ENCODE peak calls at places on chromosomes 12 and 14, in four cellular contexts. E is H1, Z is HepG2, B is GM12878. M is an unnamed sample.

GRCh38 chr12:90899456-90900182 is 55.4 kb downstream of the CCER1 start:
- DNase-seq in E (no peak), Z (no peak), B (no peak), M (no peak)

GRCh38 chr12:112858776-112859175 is 48.0 kb upstream of the OAS1 start:
- DNase-seq in E (no peak), Z (no peak), B (no peak), M (no peak)

GRCh38 chr14:70709726-70710382 is 68.1 kb downstream of the TTC9 start:
- DNase-seq in E (no peak), Z (peak), B (no peak), M (no peak)

GRCh38 chr12:127165567-127166392 is 1101.2 kb upstream of the TMEM132C start:
- DNase-seq in E (peak), Z (peak), B (no peak), M (peak)

GRCh38 chr14:104970231-104971068 is 7.7 kb downstream of the AHNAK2 start:
- DNase-seq in E (no peak), Z (no peak), B (no peak), M (peak)

GRCh38 chr14:69360438-69361108 is 37.5 kb downstream of the ERH start:
- DNase-seq in E (no peak), Z (no peak), B (no peak), M (no peak)

GRCh38 chr12:63995512-63995911 is 151.0 kb downstream of the SRGAP1 start:
- DNase-seq in E (no peak), Z (no peak), B (no peak), M (no peak)

GRCh38 chr12:129941646-129942045 is 37.8 kb upstream of the TMEM132D start:
- DNase-seq in E (no peak), Z (no peak), B (no peak), M (no peak)

GRCh38 chr14:70451874-70452273 is at the start of gene ADAM21:
- DNase-seq in E (no peak), Z (no peak), B (no peak), M (no peak)

GRCh38 chr14:68192935-68193334 is 373.4 kb downstream of the RAD51B start:
- DNase-seq in E (no peak), Z (no peak), B (no peak), M (no peak)

GRCh38 chr12:106814649-106815048 is 40.2 kb downstream of the RIC8B start:
- DNase-seq in E (no peak), Z (no peak), B (no peak), M (no peak)

GRCh38 chr12:70074510-70074909 is 168.7 kb upstream of the CNOT2 start:
- DNase-seq in E (no peak), Z (no peak), B (no peak), M (no peak)

GRCh38 chr12:70068743-70069142 is 174.5 kb upstream of the CNOT2 start:
- DNase-seq in E (no peak), Z (no peak), B (no peak), M (no peak)

GRCh38 chr12:70069221-70069811 is 173.9 kb upstream of the CNOT2 start:
- DNase-seq in E (no peak), Z (no peak), B (no peak), M (no peak)

DNA sequence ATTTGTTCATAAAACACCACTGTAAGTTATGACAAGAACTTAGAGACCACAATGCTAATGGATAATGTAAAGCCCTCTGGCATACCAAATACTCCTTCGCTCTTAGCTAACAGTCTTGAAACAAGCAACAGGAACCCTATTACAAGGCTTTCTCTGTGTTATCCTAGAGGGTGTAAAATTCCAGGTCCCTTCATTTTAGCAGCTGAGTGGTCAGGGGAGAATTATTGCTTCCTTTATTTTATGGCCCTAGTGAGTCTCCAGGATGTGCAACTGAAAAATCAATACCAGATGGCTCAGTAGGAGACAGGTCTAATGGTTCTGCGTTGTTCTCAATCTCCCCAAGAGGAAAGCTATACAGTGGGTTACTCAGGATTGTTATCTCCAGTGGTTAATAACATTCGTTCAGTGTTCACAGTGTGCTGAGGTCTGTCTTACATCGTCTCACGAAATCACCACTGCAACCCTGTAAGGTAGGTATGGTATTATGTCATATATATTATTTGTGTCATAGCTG is 172.7 kb upstream of the CNOT2 start:
- DNase-seq in E (no peak), Z (no peak), B (no peak), M (no peak)
- TF ChIP-seq HDAC6 in E (no peak), Z (no peak), B (no peak), M (no peak)

DNA sequence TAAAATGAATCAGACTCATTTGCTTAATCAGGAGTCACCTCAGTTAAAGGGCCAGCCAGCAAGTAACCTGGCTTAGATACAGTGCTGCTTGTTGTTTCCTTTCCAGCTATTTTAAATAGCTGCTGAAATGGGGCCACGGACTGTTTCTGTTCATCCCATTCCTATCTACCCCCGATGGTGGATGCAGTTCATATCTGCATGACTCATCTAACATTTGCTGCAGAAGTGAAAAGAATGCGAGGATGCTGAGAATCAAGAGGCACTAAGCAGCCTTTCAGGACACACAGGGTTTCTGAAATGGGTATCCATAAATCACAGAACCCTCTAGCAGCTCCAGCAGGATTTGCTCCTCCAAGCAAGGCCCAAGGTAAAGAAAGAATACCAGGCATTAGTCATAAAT is 60.2 kb upstream of the RTRAF start:
- DNase-seq in E (no peak), Z (no peak), B (no peak), M (no peak)
- TF ChIP-seq HDAC6 in E (no peak), Z (no peak), B (no peak), M (no peak)

GRCh38 chr12:104494816-104495158 is 38.0 kb downstream of the CHST11 start:
- DNase-seq in E (no peak), Z (no peak), B (peak), M (no peak)

GRCh38 chr12:104493504-104493903 is 36.8 kb downstream of the CHST11 start:
- DNase-seq in E (no peak), Z (no peak), B (no peak), M (no peak)

GRCh38 chr12:104496336-104496735 is 39.6 kb downstream of the CHST11 start:
- DNase-seq in E (no peak), Z (no peak), B (no peak), M (no peak)

GRCh38 chr12:104495786-104496185 is 39.0 kb downstream of the CHST11 start:
- DNase-seq in E (no peak), Z (no peak), B (no peak), M (no peak)

DNA sequence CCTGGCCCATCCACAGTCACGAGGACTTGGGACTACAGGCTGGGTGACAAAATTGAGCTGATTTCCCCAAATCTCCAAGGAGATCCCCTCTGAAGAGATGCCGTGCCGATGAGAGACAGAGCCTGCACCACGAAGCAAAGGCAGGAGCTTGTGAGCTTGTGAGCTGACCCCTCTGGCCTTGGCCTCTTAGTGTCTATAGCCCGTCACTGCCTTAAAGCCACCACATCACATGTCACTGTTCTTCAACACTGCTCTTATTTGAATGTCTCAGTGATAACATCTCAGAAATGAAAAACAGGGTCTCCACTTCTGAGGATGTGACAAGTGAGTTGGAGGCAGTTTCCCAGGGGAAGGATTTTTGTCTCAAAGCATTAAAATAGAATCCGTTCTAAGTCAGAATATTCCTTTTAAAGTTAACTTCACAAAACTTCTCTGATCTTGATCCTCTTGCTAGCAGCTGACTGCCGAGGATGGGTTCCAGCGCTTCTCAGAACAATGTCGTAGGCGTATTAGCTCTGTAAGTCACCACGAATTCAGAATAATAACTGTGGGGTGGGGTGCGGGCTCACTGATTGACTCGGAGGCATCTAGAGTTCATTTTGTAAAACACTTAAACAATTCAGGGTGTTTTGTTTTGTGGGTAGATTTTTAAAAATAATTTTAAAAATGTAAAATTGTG is 37.5 kb downstream of the CHST11 start:
- DNase-seq in E (no peak), Z (no peak), B (peak), M (peak)
- TF ChIP-seq HDAC6 in E (no peak), Z (no peak), B (no peak), M (no peak)

DNA sequence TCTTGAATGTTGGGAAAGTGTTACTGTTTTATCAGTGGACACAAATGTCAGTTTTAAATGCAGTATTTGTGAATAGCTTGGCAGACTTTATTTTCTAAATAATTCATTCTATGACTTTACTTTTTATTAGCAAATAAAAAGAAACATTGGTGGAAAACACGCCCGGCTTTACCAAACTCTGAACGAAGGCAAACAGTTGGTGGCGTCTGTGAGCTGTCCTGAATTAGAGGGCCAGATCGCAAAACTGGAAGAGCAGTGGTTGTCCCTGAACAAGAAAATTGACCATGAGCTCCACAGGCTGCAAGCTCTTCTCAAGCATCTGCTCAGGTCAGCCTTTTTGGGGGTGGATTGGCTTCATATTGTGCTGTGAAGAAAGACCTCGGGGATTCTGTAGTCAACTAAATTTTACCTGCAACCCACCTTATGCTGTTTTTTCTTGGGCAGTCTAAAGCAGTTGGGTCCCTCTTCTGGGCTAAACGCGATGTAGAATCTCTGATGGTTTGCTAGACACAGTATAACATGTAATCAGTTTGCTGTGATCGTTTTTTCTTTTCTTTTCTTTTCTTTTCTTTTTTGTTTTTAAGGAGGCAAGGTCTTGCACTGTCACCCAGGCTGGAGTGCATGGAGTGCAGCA is 156.4 kb downstream of the ESR2 start:
- DNase-seq in E (no peak), Z (no peak), B (no peak), M (no peak)
- TF ChIP-seq HDAC6 in E (no peak), Z (no peak), B (no peak), M (no peak)